ENCODE peak calls at places on chromosomes 16 and 17, in seven cellular contexts. F is upper lobe of left lung, O is substantia nigra, L is AG04450, R is spleen, N is sigmoid colon, E is suprapubic skin. M is an unnamed sample.

GRCh38 chr16:66052745-66053144 is 313.7 kb upstream of the CDH5 start:
- DNase-seq in F (no peak), N (no peak), O (no peak), E (no peak), R (no peak), L (no peak), M (no peak)

GRCh38 chr16:48628359-48628985 is 18.5 kb upstream of the N4BP1 start:
- DNase-seq in E (no peak), L (no peak), O (no peak), R (no peak), F (peak; percentile 15), N (peak; percentile 11), M (no peak)

GRCh38 chr17:31068291-31068690 is 26.5 kb upstream of the NF1 start:
- DNase-seq in F (peak; percentile 32), L (no peak), O (no peak), E (no peak), N (no peak), R (no peak), M (no peak)

GRCh38 chr17:17845046-17845775 is 8.4 kb upstream of the SREBF1 start:
- DNase-seq in L (no peak), R (no peak), E (no peak), F (peak; percentile 70), N (no peak), O (no peak), M (no peak)

GRCh38 chr17:73170324-73170723 is 5.5 kb downstream of the SSTR2 start:
- DNase-seq in L (no peak), O (no peak), E (no peak), R (no peak), F (no peak), N (no peak), M (no peak)

GRCh38 chr17:64728041-64728695 is 66.1 kb upstream of the SMURF2 start:
- DNase-seq in O (no peak), F (no peak), N (no peak), E (no peak), L (no peak), R (no peak), M (peak; percentile 57)

GRCh38 chr16:17359778-17360177 is 111.0 kb downstream of the XYLT1 start:
- DNase-seq in F (peak; percentile 64), N (no peak), R (peak; percentile 64), E (no peak), L (no peak), O (no peak), M (no peak)

GRCh38 chr17:77526728-77527355 is 386.1 kb downstream of the SEC14L1 start:
- DNase-seq in O (no peak), F (no peak), E (peak; percentile 59), N (no peak), R (peak; percentile 49), L (no peak), M (no peak)

GRCh38 chr16:1745181-1745899 is 26.0 kb downstream of the NME3 start:
- DNase-seq in E (no peak), L (peak; percentile 26), N (no peak), O (no peak), F (no peak), R (no peak), M (no peak)

GRCh38 chr17:28978565-28978964 is 27.2 kb upstream of the PHF12 start:
- DNase-seq in E (no peak), R (no peak), L (no peak), O (no peak), N (no peak), F (no peak), M (no peak)

GRCh38 chr17:45382226-45382625 is 50.4 kb downstream of the ARHGAP27 start:
- DNase-seq in N (no peak), L (no peak), R (no peak), E (no peak), F (no peak), O (no peak), M (no peak)

GRCh38 chr17:41625602-41626001 is 1.2 kb upstream of the KRT17 start:
- DNase-seq in L (no peak), F (no peak), N (peak; percentile 42), E (no peak), O (no peak), R (peak; percentile 66), M (peak; percentile 18)

GRCh38 chr16:75238132-75238852 is 13.1 kb downstream of the BCAR1 start:
- DNase-seq in R (peak; percentile 75), L (peak; percentile 74), E (no peak), N (peak; percentile 96), O (peak; percentile 80), F (peak; percentile 62), M (peak; percentile 92)

GRCh38 chr17:80743181-80743771 is 198.6 kb downstream of the RPTOR start:
- DNase-seq in O (no peak), F (peak; percentile 76), R (no peak), N (no peak), L (no peak), E (no peak), M (peak; percentile 74)

GRCh38 chr17:64661981-64662773 is at the start of gene SMURF2:
- DNase-seq in E (peak; percentile 88), F (peak; percentile 88), O (peak; percentile 52), L (no peak), R (peak; percentile 96), N (peak; percentile 88), M (peak; percentile 89)

GRCh38 chr17:80605326-80606066 is 60.9 kb downstream of the RPTOR start:
- DNase-seq in R (no peak), L (no peak), O (no peak), N (no peak), F (no peak), E (no peak), M (no peak)

GRCh38 chr17:35540589-35541404 is 3.3 kb upstream of the SLFN12L start:
- DNase-seq in N (peak; percentile 69), F (peak; percentile 79), L (no peak), R (peak; percentile 89), E (no peak), O (peak; percentile 9), M (peak; percentile 53)

GRCh38 chr17:55688057-55688456 is 34.6 kb downstream of the TMEM100 start:
- DNase-seq in N (no peak), L (no peak), E (no peak), R (no peak), F (no peak), O (no peak), M (no peak)

GRCh38 chr16:71883193-71883848 is 661 bp downstream of the ZNF821 start:
- DNase-seq in F (peak; percentile 59), E (no peak), L (no peak), O (no peak), R (peak; percentile 91), N (peak; percentile 77), M (peak; percentile 60)

GRCh38 chr16:81485824-81486554 is 41.4 kb downstream of the CMIP start:
- DNase-seq in L (no peak), F (no peak), N (no peak), R (no peak), O (no peak), E (no peak), M (peak; percentile 42)

GRCh38 chr16:87463722-87464690 is 28.8 kb downstream of the ZCCHC14 start:
- DNase-seq in O (no peak), L (peak; percentile 54), F (peak; percentile 70), R (no peak), N (no peak), E (no peak), M (no peak)

GRCh38 chr16:4847774-4848587 is 700 bp downstream of the UBN1 start:
- DNase-seq in F (peak; percentile 70), N (peak; percentile 81), O (no peak), E (peak; percentile 85), R (peak; percentile 91), L (no peak), M (peak; percentile 82)

GRCh38 chr16:85586360-85587145 is 26.6 kb upstream of the GSE1 start:
- DNase-seq in F (no peak), N (peak; percentile 91), E (no peak), O (peak; percentile 37), L (no peak), R (no peak), M (peak; percentile 90)

DNA sequence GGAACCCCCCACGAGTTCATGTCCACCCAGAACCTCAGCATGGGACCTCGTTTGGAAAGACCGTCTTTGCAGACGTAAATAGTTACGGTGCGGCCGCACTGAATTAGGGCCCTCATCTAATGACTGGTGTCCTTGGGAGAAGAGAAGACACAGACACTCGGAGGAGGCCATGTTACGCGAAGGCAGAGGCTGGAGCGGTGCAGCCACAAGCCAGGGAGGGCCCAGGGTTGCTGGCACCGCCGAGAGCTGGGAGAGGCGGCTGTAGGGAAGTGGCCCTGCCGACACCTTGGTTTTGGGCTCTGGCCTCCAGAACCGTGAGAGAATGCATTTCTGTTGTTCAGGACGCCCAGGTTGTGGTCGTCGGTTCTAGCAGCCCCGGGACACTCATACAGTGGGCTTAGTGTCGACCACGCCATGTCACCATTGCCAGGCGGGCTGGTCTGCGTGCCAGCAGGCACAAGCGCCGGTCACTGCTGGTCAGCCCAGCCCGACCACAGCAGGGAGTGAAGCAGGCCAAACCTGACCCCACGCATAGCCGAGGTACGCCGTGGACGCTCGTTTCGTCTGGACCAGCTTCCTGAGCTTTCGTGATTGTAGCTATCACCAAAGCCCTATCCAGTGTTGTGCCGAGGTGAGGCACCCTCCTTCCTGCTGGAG is 10.7 kb upstream of the WDR45B start:
- DNase-seq in O (no peak), F (no peak), R (no peak), L (no peak), E (no peak), N (no peak), M (no peak)
- H3K27ac ChIP-seq in O (no peak overlapping the region), F (no peak overlapping the region), R (no peak overlapping the region), L (no peak overlapping the region), E (no peak overlapping the region), N (no peak overlapping the region), M (no peak overlapping the region)

GRCh38 chr17:76414334-76415295 is 30.2 kb downstream of the SPHK1 start:
- DNase-seq in N (peak; percentile 86), O (peak; percentile 48), L (no peak), F (no peak), R (peak; percentile 67), E (no peak), M (peak; percentile 75)
- H3K27ac ChIP-seq in N (no peak overlapping the region), O (no peak overlapping the region), L (no peak overlapping the region), F (no peak overlapping the region), R (no peak overlapping the region), E (no peak overlapping the region), M (peak overlapping the region; percentile 55)

DNA sequence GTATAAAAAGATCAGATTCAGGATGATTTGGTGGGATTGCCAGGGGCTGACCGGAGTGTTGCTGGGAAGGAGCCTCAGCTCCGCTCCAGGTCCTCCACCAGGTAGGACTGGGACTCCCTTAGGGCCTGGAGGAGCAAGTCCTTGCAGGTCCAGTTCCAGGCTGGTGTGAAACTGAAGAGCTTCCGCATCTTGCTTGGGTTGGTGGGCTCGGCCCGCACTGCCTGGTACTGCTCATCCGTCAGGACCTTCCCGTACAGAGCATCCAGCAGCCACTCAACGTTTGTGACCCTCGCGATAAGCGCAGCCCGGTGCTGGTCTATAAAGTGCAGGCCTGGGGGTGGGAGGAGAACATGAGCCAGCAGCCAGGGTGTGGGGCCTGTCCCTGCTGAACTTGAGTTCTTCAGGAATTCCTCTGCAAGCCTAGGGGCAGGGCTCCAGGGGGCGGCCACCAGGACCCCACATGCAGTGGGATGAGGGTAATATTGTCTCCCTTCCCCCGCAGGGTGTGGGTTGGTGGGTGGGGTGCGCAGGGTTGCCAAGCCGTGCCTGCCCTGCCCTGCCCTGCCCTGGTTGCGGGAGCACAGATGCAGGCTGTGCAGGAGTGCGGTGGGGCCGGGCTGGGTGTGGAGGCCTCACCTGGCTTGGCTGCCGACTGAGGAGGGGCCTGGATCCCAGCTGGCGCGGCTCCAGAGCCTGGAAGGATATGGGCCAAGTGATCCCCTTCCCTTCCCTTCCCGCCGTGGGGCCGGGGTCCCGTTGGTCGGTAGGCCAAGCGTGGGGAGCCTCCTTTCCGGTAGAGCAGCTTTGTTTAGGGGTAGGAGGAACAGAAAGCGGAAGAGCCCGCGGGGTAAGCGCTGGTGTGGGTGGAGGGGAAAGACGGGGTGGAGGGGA is 804 bp downstream of the PYCARD start:
- DNase-seq in N (no peak), L (no peak), F (peak; percentile 42), O (no peak), E (no peak), R (peak; percentile 90), M (peak; percentile 66)
- H3K27ac ChIP-seq in N (peak overlapping the region; percentile 72), L (no peak overlapping the region), F (peak overlapping the region; percentile 73), O (peak overlapping the region; percentile 19), E (peak overlapping the region; percentile 77), R (peak overlapping the region; percentile 85), M (no peak overlapping the region)

GRCh38 chr17:8141046-8141445 is 11.2 kb downstream of the PER1 start:
- DNase-seq in E (no peak), R (no peak), F (no peak), L (no peak), N (peak; percentile 75), O (no peak), M (peak; percentile 13)
- H3K27ac ChIP-seq in E (no peak overlapping the region), R (no peak overlapping the region), F (no peak overlapping the region), L (no peak overlapping the region), N (peak overlapping the region; percentile 89), O (no peak overlapping the region), M (peak overlapping the region; percentile 93)

M was measured in psoas muscle.